ENCODE peak calls at places on chromosomes 1 and 21, in four cellular contexts. One of them, this sample, is unnamed.

GRCh38 chr1:16321176-16321867 is 31.0 kb downstream of the FBXO42 start:
- DNase-seq in endothelial cell of umbilical vein: no peak
- DNase-seq in Panc1: no peak
- DNase-seq in HL-60: no peak
- DNase-seq in this sample: no peak

GRCh38 chr1:215523906-215524305 is 43.2 kb upstream of the KCTD3 start:
- DNase-seq in Panc1: no peak
- DNase-seq in endothelial cell of umbilical vein: peak; percentile 24
- DNase-seq in HL-60: no peak
- DNase-seq in this sample: no peak

GRCh38 chr1:178541829-178542553 is 29.1 kb downstream of the TEX35 start:
- DNase-seq in endothelial cell of umbilical vein: peak; percentile 6
- DNase-seq in HL-60: peak; percentile 61
- DNase-seq in Panc1: no peak
- DNase-seq in this sample: peak; percentile 13

GRCh38 chr1:186498695-186499389 is 37.9 kb upstream of the PDC start:
- DNase-seq in Panc1: no peak
- DNase-seq in endothelial cell of umbilical vein: peak; percentile 69
- DNase-seq in HL-60: no peak
- DNase-seq in this sample: no peak

GRCh38 chr1:77825356-77825709 is 45.9 kb downstream of the MIGA1 start:
- DNase-seq in endothelial cell of umbilical vein: peak; percentile 76
- DNase-seq in HL-60: peak; percentile 75
- DNase-seq in Panc1: peak; percentile 57
- DNase-seq in this sample: peak; percentile 61

GRCh38 chr1:8239039-8239305 is 78.9 kb upstream of the SLC45A1 start:
- DNase-seq in endothelial cell of umbilical vein: peak; percentile 33
- DNase-seq in Panc1: peak; percentile 48
- DNase-seq in HL-60: no peak
- DNase-seq in this sample: no peak

GRCh38 chr1:171984850-171985485 is 143.7 kb downstream of the DNM3 start:
- DNase-seq in Panc1: no peak
- DNase-seq in HL-60: peak; percentile 10
- DNase-seq in endothelial cell of umbilical vein: peak; percentile 36
- DNase-seq in this sample: no peak

GRCh38 chr1:51170342-51170741 is 65.7 kb upstream of the RNF11 start:
- DNase-seq in HL-60: peak; percentile 61
- DNase-seq in endothelial cell of umbilical vein: no peak
- DNase-seq in Panc1: peak; percentile 75
- DNase-seq in this sample: no peak

GRCh38 chr21:42466700-42467612 is 29.1 kb downstream of the RSPH1 start:
- DNase-seq in endothelial cell of umbilical vein: no peak
- DNase-seq in Panc1: no peak
- DNase-seq in HL-60: peak; percentile 67
- DNase-seq in this sample: peak; percentile 29

GRCh38 chr1:93758842-93759515 is 77.3 kb upstream of the BCAR3 start:
- DNase-seq in Panc1: no peak
- DNase-seq in endothelial cell of umbilical vein: peak; percentile 15
- DNase-seq in HL-60: peak; percentile 71
- DNase-seq in this sample: no peak

GRCh38 chr1:19682257-19682656 is 17.6 kb downstream of the HTR6 start:
- DNase-seq in endothelial cell of umbilical vein: no peak
- DNase-seq in Panc1: no peak
- DNase-seq in HL-60: no peak
- DNase-seq in this sample: no peak

GRCh38 chr1:152313319-152313801 is 11.7 kb downstream of the FLG start:
- DNase-seq in HL-60: no peak
- DNase-seq in endothelial cell of umbilical vein: no peak
- DNase-seq in Panc1: no peak
- DNase-seq in this sample: no peak

GRCh38 chr1:225767591-225768540 is 9.8 kb upstream of the SRP9 start:
- DNase-seq in HL-60: no peak
- DNase-seq in Panc1: no peak
- DNase-seq in endothelial cell of umbilical vein: peak; percentile 48
- DNase-seq in this sample: no peak

GRCh38 chr1:179178965-179179364 is 50.5 kb downstream of the ABL2 start:
- DNase-seq in endothelial cell of umbilical vein: peak; percentile 40
- DNase-seq in HL-60: no peak
- DNase-seq in Panc1: no peak
- DNase-seq in this sample: no peak

GRCh38 chr1:179968284-179968993 is 13.8 kb downstream of the CEP350 start:
- DNase-seq in HL-60: no peak
- DNase-seq in endothelial cell of umbilical vein: no peak
- DNase-seq in Panc1: no peak
- DNase-seq in this sample: no peak

GRCh38 chr1:17007121-17007520 is 4.6 kb downstream of the ATP13A2 start:
- DNase-seq in endothelial cell of umbilical vein: no peak
- DNase-seq in HL-60: no peak
- DNase-seq in Panc1: no peak
- DNase-seq in this sample: no peak

GRCh38 chr1:227892930-227893695 is 54.6 kb downstream of the WNT9A start:
- DNase-seq in Panc1: no peak
- DNase-seq in endothelial cell of umbilical vein: no peak
- DNase-seq in HL-60: no peak
- DNase-seq in this sample: peak; percentile 2

GRCh38 chr1:40703316-40703715 is 11.8 kb downstream of the NFYC start:
- DNase-seq in endothelial cell of umbilical vein: peak; percentile 20
- DNase-seq in HL-60: no peak
- DNase-seq in Panc1: no peak
- DNase-seq in this sample: no peak

GRCh38 chr1:46171351-46171750 is 3.5 kb upstream of the TSPAN1 start:
- DNase-seq in Panc1: no peak
- DNase-seq in HL-60: no peak
- DNase-seq in endothelial cell of umbilical vein: no peak
- DNase-seq in this sample: no peak

GRCh38 chr1:180488661-180489060 is 13.7 kb downstream of the ACBD6 start:
- DNase-seq in endothelial cell of umbilical vein: no peak
- DNase-seq in Panc1: no peak
- DNase-seq in HL-60: no peak
- DNase-seq in this sample: no peak

GRCh38 chr1:199116488-199116887 is 477.6 kb downstream of the PTPRC start:
- DNase-seq in Panc1: no peak
- DNase-seq in endothelial cell of umbilical vein: no peak
- DNase-seq in HL-60: no peak
- DNase-seq in this sample: no peak

GRCh38 chr21:42779431-42779861 is 99.9 kb downstream of the WDR4 start:
- DNase-seq in endothelial cell of umbilical vein: no peak
- DNase-seq in HL-60: no peak
- DNase-seq in Panc1: no peak
- DNase-seq in this sample: no peak

GRCh38 chr1:53807916-53808315 is 30.2 kb downstream of the NDC1 start:
- DNase-seq in endothelial cell of umbilical vein: no peak
- DNase-seq in Panc1: no peak
- DNase-seq in HL-60: no peak
- DNase-seq in this sample: no peak

GRCh38 chr1:156143765-156144489 is 9.5 kb upstream of the SEMA4A start:
- DNase-seq in HL-60: no peak
- DNase-seq in Panc1: no peak
- DNase-seq in endothelial cell of umbilical vein: no peak
- DNase-seq in this sample: no peak

GRCh38 chr1:96782861-96783260 is 61.3 kb downstream of the PTBP2 start:
- DNase-seq in endothelial cell of umbilical vein: no peak
- DNase-seq in Panc1: no peak
- DNase-seq in HL-60: no peak
- DNase-seq in this sample: no peak

GRCh38 chr1:6666696-6667095 is 34.9 kb downstream of the DNAJC11 start:
- DNase-seq in HL-60: no peak
- DNase-seq in endothelial cell of umbilical vein: no peak
- DNase-seq in Panc1: no peak
- DNase-seq in this sample: no peak

GRCh38 chr1:51906306-51907078 is 28.0 kb upstream of the NRDC start:
- DNase-seq in HL-60: no peak
- DNase-seq in endothelial cell of umbilical vein: no peak
- DNase-seq in Panc1: no peak
- DNase-seq in this sample: no peak

GRCh38 chr1:174051956-174052355 is 29.8 kb upstream of the RC3H1 start:
- DNase-seq in HL-60: no peak
- DNase-seq in endothelial cell of umbilical vein: no peak
- DNase-seq in Panc1: no peak
- DNase-seq in this sample: no peak

GRCh38 chr1:5983361-5984103 is 8.7 kb downstream of the NPHP4 start:
- DNase-seq in Panc1: no peak
- DNase-seq in endothelial cell of umbilical vein: no peak
- DNase-seq in HL-60: no peak
- DNase-seq in this sample: no peak

GRCh38 chr1:197343663-197344273 is 75.7 kb downstream of the CRB1 start:
- DNase-seq in Panc1: no peak
- DNase-seq in endothelial cell of umbilical vein: no peak
- DNase-seq in HL-60: peak; percentile 18
- DNase-seq in this sample: no peak

GRCh38 chr1:34060901-34061415 is 104.1 kb downstream of the CSMD2 start:
- DNase-seq in endothelial cell of umbilical vein: no peak
- DNase-seq in Panc1: no peak
- DNase-seq in HL-60: no peak
- DNase-seq in this sample: no peak

GRCh38 chr1:34663031-34663430 is 91.8 kb upstream of the GJB5 start:
- DNase-seq in Panc1: no peak
- DNase-seq in endothelial cell of umbilical vein: no peak
- DNase-seq in HL-60: no peak
- DNase-seq in this sample: no peak

GRCh38 chr1:79006564-79006963 is at the start of gene ADGRL4:
- DNase-seq in HL-60: no peak
- DNase-seq in Panc1: no peak
- DNase-seq in endothelial cell of umbilical vein: peak; percentile 90
- DNase-seq in this sample: no peak

GRCh38 chr1:153192697-153193096 is 10.5 kb upstream of the LELP1 start:
- DNase-seq in HL-60: no peak
- DNase-seq in Panc1: no peak
- DNase-seq in endothelial cell of umbilical vein: no peak
- DNase-seq in this sample: no peak

DNA sequence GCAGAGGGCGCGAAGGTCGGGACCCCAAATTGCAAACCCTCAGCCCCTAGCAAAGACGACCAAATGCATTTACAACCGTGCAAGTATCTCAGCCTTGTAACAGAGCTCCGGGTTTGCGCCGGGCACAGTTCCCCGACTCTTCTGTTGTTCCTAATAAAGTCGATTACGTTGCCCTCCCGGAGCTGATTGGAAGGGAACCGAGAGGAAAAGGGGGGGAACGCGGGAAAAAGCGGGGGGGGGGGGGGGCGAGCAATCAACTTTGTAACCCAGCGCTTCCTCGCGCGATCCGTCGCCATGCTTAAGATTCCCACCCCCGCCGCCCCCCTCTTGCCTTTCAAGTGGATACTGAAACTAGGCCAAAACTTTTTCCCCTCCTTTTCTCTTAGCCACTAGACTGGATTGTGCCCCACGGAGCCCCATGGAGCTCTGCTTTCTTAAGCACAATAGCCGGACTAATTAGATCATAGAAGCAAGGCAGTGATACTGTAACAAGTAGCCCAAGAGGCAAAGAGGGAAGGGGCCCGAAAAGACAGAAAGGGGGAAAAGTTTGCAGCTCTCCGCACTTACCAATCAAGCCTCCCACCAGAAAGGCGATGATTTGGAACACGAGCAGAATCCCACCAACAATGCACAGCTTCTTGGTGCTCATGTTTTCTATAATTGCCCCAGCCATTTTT is 558 bp downstream of the WLS start:
- DNase-seq in endothelial cell of umbilical vein: peak; percentile 78
- DNase-seq in Panc1: no peak
- DNase-seq in HL-60: no peak
- DNase-seq in this sample: peak; percentile 83
- TF ChIP-seq POLR2AphosphoS5 in endothelial cell of umbilical vein: no peak
- TF ChIP-seq POLR2AphosphoS5 in Panc1: no peak
- TF ChIP-seq POLR2AphosphoS5 in HL-60: no peak
- TF ChIP-seq POLR2AphosphoS5 in this sample: peak; percentile 74

GRCh38 chr1:168179411-168180147 is 817 bp downstream of the TIPRL start:
- DNase-seq in endothelial cell of umbilical vein: no peak
- DNase-seq in Panc1: no peak
- DNase-seq in HL-60: no peak
- DNase-seq in this sample: no peak
- TF ChIP-seq POLR2AphosphoS5 in endothelial cell of umbilical vein: no peak
- TF ChIP-seq POLR2AphosphoS5 in Panc1: no peak
- TF ChIP-seq POLR2AphosphoS5 in HL-60: no peak
- TF ChIP-seq POLR2AphosphoS5 in this sample: no peak

DNA sequence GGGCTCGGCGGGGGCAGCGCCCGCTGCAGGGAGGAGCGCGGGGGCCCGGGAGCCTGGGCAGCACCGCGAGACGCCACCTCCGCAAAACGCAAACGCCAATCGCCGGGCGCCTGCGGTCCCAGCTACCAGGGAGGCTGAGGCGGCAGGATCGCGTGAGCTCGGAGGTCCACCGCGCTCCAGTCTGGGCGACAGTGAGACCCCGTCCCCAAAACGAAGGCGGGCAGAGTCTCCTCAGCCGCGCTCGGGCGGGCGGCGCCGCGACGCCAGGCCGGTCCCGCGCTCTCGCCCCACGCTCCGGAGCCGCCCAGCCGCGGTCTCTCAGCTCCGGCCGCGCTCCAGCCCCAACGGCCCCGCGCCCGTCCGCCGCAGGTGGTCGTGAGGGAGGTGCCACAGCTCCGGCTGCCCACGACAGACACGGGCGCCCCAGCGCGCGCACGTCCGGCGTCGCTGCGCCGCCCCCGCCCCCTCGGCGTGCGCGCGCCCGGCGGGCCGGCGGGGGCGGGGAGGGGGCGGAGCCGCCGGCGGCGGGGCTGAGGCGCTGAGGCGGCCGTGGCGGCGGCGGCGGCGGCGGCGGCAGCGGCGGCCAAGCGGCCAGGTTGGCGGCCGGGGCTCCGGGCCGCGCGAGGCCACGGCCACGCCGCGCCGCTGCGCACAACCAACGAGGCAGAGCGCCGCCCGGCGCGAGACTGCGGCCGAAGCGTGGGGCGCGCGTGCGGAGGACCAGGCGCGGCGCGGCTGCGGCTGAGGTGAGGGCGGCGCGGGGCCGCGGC is at the start of gene ADARB1:
- DNase-seq in Panc1: no peak
- DNase-seq in HL-60: peak; percentile 23
- DNase-seq in endothelial cell of umbilical vein: peak; percentile 29
- DNase-seq in this sample: peak; percentile 44
- TF ChIP-seq POLR2AphosphoS5 in Panc1: no peak
- TF ChIP-seq POLR2AphosphoS5 in HL-60: peak; percentile 27
- TF ChIP-seq POLR2AphosphoS5 in endothelial cell of umbilical vein: peak; percentile 81
- TF ChIP-seq POLR2AphosphoS5 in this sample: no peak

GRCh38 chr1:44894591-44894990 is 51.5 kb upstream of the PTCH2 start:
- DNase-seq in Panc1: no peak
- DNase-seq in HL-60: no peak
- DNase-seq in endothelial cell of umbilical vein: peak; percentile 37
- DNase-seq in this sample: no peak
- TF ChIP-seq POLR2AphosphoS5 in Panc1: no peak
- TF ChIP-seq POLR2AphosphoS5 in HL-60: no peak
- TF ChIP-seq POLR2AphosphoS5 in endothelial cell of umbilical vein: no peak
- TF ChIP-seq POLR2AphosphoS5 in this sample: no peak